ENCODE peak calls at places on chromosomes 1 and 21, in four cellular contexts. C, B, A and N are unnamed samples.

GRCh38 chr1:220045356-220046051 is 801 bp downstream of the EPRS1 start:
- DNase-seq in A (no peak), B (no peak), C (peak), N (no peak)

GRCh38 chr1:246450485-246451251 is 56.4 kb downstream of the SMYD3 start:
- DNase-seq in B (no peak), C (peak), A (no peak), N (no peak)

GRCh38 chr1:170668301-170668789 is 4.4 kb downstream of the PRRX1 start:
- DNase-seq in C (peak), B (no peak), A (no peak), N (no peak)

GRCh38 chr1:230544758-230545157 is 97.5 kb upstream of the COG2 start:
- DNase-seq in B (no peak), C (no peak), A (no peak), N (no peak)

GRCh38 chr1:7218210-7218832 is 433.1 kb downstream of the CAMTA1 start:
- DNase-seq in C (peak), B (peak), A (peak), N (peak)

GRCh38 chr1:228883535-228883934 is 148.3 kb downstream of the RHOU start:
- DNase-seq in B (no peak), A (no peak), C (no peak), N (no peak)

GRCh38 chr1:21570885-21571284 is 61.7 kb downstream of the ALPL start:
- DNase-seq in C (no peak), A (no peak), B (no peak), N (no peak)

GRCh38 chr1:25698252-25698651 is 81.7 kb downstream of the MAN1C1 start:
- DNase-seq in B (peak), A (no peak), C (no peak), N (no peak)

GRCh38 chr1:47409311-47410085 is 6.6 kb upstream of the FOXE3 start:
- DNase-seq in B (no peak), C (peak), A (no peak), N (no peak)

GRCh38 chr1:178510155-178510554 is 2.8 kb upstream of the TEX35 start:
- DNase-seq in B (no peak), C (peak), A (no peak), N (no peak)

GRCh38 chr21:46153259-46154154 is 1.9 kb downstream of the FTCD start:
- DNase-seq in B (peak), A (no peak), C (peak), N (peak)

GRCh38 chr1:169338617-169339016 is 29.0 kb downstream of the NME7 start:
- DNase-seq in B (no peak), C (no peak), A (no peak), N (no peak)